ENCODE peak calls at places on chromosomes 1 and 21, in four cellular contexts. I is tibial nerve, E is breast epithelium, B is SK-N-SH. G is an unnamed sample. For H3K36me3, the result is how much of the 10 kb centered on the place peaks cover.

GRCh38 chr1:173152585-173152984 is 54.5 kb downstream of the TNFSF4 start:
- DNase-seq in I (no peak), B (no peak), E (no peak), G (no peak)

GRCh38 chr1:205480349-205481278 is 23.9 kb upstream of the CDK18 start:
- DNase-seq in I (no peak), B (no peak), E (no peak), G (no peak)

GRCh38 chr1:173276922-173277800 is 70.0 kb upstream of the TNFSF4 start:
- DNase-seq in E (no peak), B (no peak), I (no peak), G (no peak)

GRCh38 chr1:231958448-231958847 is 331.9 kb downstream of the DISC1 start:
- DNase-seq in I (no peak), B (no peak), E (no peak), G (no peak)

GRCh38 chr1:71312545-71312944 is 231.7 kb upstream of the ZRANB2 start:
- DNase-seq in E (no peak), I (no peak), B (no peak), G (no peak)

GRCh38 chr1:1324524-1325287 is at the start of the genes CPTP and INTS11:
- DNase-seq in I (peak), B (peak), E (peak), G (peak)

GRCh38 chr1:211148371-211148770 is 14.4 kb upstream of the KCNH1 start:
- DNase-seq in I (no peak), B (no peak), E (no peak), G (no peak)

GRCh38 chr1:10740123-10740522 is 56.3 kb downstream of the CASZ1 start:
- DNase-seq in B (no peak), E (no peak), I (no peak), G (no peak)

GRCh38 chr1:2294033-2294640 is 66.0 kb downstream of the SKI start:
- DNase-seq in B (no peak), I (no peak), E (no peak), G (no peak)

GRCh38 chr1:25657786-25658760 is 41.5 kb downstream of the MAN1C1 start:
- DNase-seq in I (no peak), B (no peak), E (no peak), G (no peak)

GRCh38 chr1:207866471-207867135 is 44.3 kb downstream of the CD34 start:
- DNase-seq in I (peak), B (peak), E (peak), G (no peak)

GRCh38 chr1:27365372-27366112 is 1.2 kb downstream of the MAP3K6 start:
- DNase-seq in E (peak), I (peak), B (peak), G (peak)

GRCh38 chr1:27589841-27590426 is 14.0 kb downstream of the AHDC1 start:
- DNase-seq in E (no peak), B (peak), I (no peak), G (no peak)

GRCh38 chr1:24360681-24361080 is 41.5 kb downstream of the GRHL3 start:
- DNase-seq in B (no peak), I (no peak), E (no peak), G (no peak)

GRCh38 chr1:39507230-39507928 is 15.9 kb downstream of the BMP8A start:
- DNase-seq in I (no peak), E (no peak), B (peak), G (peak)

GRCh38 chr1:223700942-223701637 is 11.2 kb upstream of the CAPN2 start:
- DNase-seq in I (no peak), E (peak), B (no peak), G (no peak)

GRCh38 chr1:204044448-204044847 is 28.5 kb upstream of the SOX13 start:
- DNase-seq in E (no peak), B (no peak), I (no peak), G (no peak)

GRCh38 chr1:156583821-156584622 is 4.5 kb downstream of the TTC24 start:
- DNase-seq in B (peak), I (peak), E (peak), G (peak)

GRCh38 chr1:161905269-161905884 is 118.3 kb downstream of the OLFML2B start:
- DNase-seq in I (no peak), B (peak), E (no peak), G (peak)

GRCh38 chr1:61171346-61171745 is 89.0 kb downstream of the NFIA start:
- DNase-seq in E (no peak), B (no peak), I (no peak), G (no peak)

GRCh38 chr21:25895565-25896205 is 160.9 kb downstream of the GABPA start:
- DNase-seq in B (peak), E (no peak), I (no peak), G (peak)

GRCh38 chr1:149936992-149937705 is 470 bp upstream of the MTMR11 start:
- DNase-seq in B (no peak), I (no peak), E (no peak), G (no peak)

GRCh38 chr1:61253059-61253735 is 170.8 kb downstream of the NFIA start:
- DNase-seq in E (peak), B (no peak), I (peak), G (no peak)

GRCh38 chr21:43789276-43790052 is at the start of gene RRP1:
- DNase-seq in B (peak), I (peak), E (peak), G (peak)

GRCh38 chr1:9338354-9339250 is 45.9 kb downstream of the SPSB1 start:
- DNase-seq in B (no peak), E (peak), I (no peak), G (no peak)

GRCh38 chr1:182995894-182996293 is 27.3 kb upstream of the LAMC1 start:
- DNase-seq in I (no peak), B (peak), E (no peak), G (no peak)

GRCh38 chr1:203668401-203668800 is 41.8 kb downstream of the ATP2B4 start:
- DNase-seq in I (no peak), E (no peak), B (no peak), G (no peak)

GRCh38 chr1:39829791-39830533 is 41.3 kb upstream of the BMP8B start:
- DNase-seq in B (no peak), I (no peak), E (no peak), G (no peak)

GRCh38 chr1:45272943-45273342 is 53.8 kb upstream of the HPDL start:
- DNase-seq in E (no peak), I (no peak), B (no peak), G (no peak)

GRCh38 chr1:164588388-164589341 is 29.7 kb downstream of the PBX1 start:
- DNase-seq in E (peak), I (no peak), B (peak), G (no peak)

GRCh38 chr1:23026573-23026972 is 7.3 kb downstream of the KDM1A start:
- DNase-seq in E (no peak), I (no peak), B (no peak), G (no peak)

DNA sequence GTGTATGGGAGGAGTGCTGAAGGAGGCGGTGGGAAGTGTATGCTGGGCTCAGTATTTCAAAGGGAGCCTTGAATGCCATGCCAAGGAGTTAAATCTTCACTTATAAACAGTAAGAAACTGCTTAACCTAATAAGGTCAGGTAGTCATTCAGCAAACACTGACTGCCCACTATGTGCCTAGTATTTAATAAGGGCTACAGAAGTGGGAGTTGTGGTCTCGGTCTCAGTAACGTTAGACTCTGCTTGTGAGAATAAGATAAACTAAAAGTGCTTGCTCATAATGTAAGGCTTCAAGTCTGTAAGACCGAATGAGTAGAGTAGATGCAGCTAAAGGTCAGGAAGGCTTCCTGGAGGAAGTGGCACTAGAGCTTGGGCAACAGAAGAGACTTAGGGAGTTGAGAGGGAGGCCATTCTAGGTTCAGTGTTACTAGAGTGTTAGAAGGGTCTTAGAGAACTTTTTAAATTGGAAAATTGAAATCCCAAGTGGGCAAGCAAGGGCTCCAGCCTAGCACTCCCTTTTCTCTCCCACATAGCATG is 6.0 kb downstream of the MARCKSL1 start:
- DNase-seq in I (no peak), B (no peak), E (no peak), G (no peak)
- H3K36me3 ChIP-seq in I (half or more), B (under half), E (under half), G (half or more)

DNA sequence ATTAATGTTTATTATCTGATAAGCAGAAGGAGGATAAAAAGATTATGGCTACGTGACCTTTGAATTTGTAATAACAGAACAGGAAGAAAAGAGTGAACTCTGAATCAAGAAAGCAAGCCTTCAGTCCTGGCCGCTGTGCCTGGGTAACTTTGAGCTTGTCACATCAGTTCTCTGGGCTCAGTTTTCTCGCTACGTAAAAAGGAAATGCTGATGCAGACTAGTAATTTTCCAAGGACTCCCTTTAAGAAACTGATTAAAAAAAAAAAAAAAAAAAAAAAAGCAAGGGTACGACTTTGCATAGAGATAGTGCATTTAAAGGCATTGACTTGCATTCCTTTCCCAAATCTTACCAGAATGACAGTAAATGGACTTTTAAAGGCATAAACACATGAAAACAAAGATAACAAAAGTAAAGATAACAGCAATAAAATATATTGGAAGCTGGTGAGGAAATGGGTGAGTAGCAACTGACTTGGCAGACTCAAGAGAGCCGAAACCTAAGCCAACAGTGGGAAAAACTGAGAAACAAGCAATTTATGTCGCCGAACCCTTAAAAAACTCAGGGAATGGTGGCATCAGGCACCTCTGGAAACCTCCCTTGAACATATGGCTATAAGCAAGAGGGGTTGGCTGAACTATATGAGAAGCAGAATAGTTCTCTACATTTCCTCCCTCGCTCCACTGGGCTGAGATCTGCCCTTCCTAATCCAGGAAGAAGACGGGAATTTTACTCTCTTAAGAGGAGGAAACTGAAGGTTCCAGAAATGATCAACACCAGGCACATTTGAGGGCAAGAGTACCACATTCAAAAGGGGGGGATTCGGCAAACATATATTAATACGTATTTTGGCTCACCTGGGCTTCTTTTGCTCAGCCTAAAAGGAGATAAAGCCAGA is 189.2 kb downstream of the CDC7 start:
- DNase-seq in B (no peak), I (no peak), E (no peak), G (no peak)
- H3K27ac ChIP-seq in B (no peak), I (peak), E (peak), G (no peak)

GRCh38 chr21:42002421-42002958 is 7.7 kb downstream of the ZBTB21 start:
- DNase-seq in B (no peak), I (no peak), E (no peak), G (no peak)

GRCh38 chr21:42003051-42003461 is 7.1 kb downstream of the ZBTB21 start:
- DNase-seq in I (no peak), B (no peak), E (no peak), G (no peak)

GRCh38 chr21:42004406-42005199 is 5.6 kb downstream of the ZBTB21 start:
- DNase-seq in E (no peak), B (no peak), I (no peak), G (no peak)

GRCh38 chr21:42000908-42001307 is 9.3 kb downstream of the ZBTB21 start:
- DNase-seq in I (no peak), B (no peak), E (no peak), G (no peak)

DNA sequence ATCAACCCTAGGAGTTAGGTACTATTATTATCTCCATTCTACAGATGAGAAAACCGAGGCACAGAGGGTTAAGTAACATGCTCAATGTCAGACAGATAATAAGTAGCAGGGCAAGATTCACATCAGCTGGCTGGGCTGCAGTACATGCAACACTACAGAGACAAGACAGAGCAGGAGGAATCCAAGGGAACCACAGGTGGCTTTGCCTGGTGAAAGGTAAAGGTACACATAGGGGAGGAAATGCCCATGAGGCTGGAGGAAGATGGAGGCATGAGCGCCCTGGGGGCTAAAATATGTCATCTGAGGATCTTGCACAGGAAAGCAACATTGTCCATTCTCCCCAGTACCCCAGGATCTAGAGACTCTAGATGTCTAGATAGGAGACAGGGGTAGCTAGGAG is 8.4 kb downstream of the ZBTB21 start:
- DNase-seq in B (no peak), E (no peak), I (no peak), G (no peak)
- H3K36me3 ChIP-seq in B (under half), E (under half), I (under half), G (half or more)

DNA sequence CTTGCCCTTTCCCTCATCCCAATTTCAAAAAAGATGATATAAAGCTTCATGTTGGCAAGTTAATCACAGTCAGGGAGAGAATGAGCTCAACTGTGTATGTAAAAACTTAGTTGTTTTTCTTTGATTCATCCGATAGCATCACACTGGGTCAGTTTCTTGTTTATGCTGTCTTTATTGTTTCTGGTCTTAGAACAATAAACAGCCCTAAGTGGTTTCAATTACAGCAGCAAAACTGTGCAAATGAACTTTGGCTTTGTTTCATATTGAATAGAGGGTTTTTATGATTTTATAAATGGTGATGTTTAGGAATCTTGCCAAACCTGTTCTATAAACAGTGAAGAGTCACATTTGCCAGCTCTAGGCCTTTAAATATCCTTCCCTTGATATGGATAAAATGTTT is 423.7 kb upstream of the CXADR start:
- DNase-seq in I (no peak), E (no peak), B (no peak), G (no peak)
- H3K27ac ChIP-seq in I (no peak), E (no peak), B (no peak), G (no peak)